ENCODE peak calls at places on chromosomes 7 and 10, in ten cellular contexts. P is KBM-7; U is activated T-cell treated with anti-CD3 and anti-CD28 coated beads for 1 hour; W is activated CD4-positive, alpha-beta T cell treated with anti-CD3 and anti-CD28 coated beads, Interleukin-2, amount 50 U/mL, for 1 hour; K is ovary; I is EH; L is neural crest cell; B is GM23248; D is stomach; J is T47D. S is an unnamed sample.
A peak's percentile ranks its signal among the peaks of the same experiment; 100 is the strongest.

GRCh38 chr7:136640977-136641376 is 227.5 kb upstream of the CHRM2 start:
- DNase-seq in P (no peak), U (no peak), W (no peak), K (no peak), I (no peak), L (no peak), B (no peak), D (no peak), J (no peak), S (no peak)

GRCh38 chr7:11573128-11573527 is 258.9 kb downstream of the THSD7A start:
- DNase-seq in P (no peak), U (no peak), W (no peak), K (no peak), I (no peak), L (no peak), B (no peak), D (no peak), J (no peak), S (no peak)

GRCh38 chr7:158538156-158538946 is 49.3 kb downstream of the PTPRN2 start:
- DNase-seq in P (no peak), U (no peak), W (no peak), K (no peak), I (no peak), L (no peak), B (no peak), D (no peak), J (no peak), S (no peak)

GRCh38 chr10:44035474-44036197 is 349.3 kb downstream of the CXCL12 start:
- DNase-seq in P (no peak), U (no peak), W (no peak), K (no peak), I (no peak), L (no peak), B (no peak), D (no peak), J (no peak), S (peak; percentile 19)

GRCh38 chr7:41880107-41880506 is 177.2 kb upstream of the INHBA start:
- DNase-seq in P (no peak), U (no peak), W (no peak), K (no peak), I (peak; percentile 99), L (no peak), B (peak; percentile 85), D (no peak), J (peak; percentile 11), S (no peak)

GRCh38 chr7:151517601-151518104 is 2.0 kb downstream of the RHEB start:
- DNase-seq in P (no peak), U (no peak), W (no peak), K (no peak), I (no peak), L (no peak), B (no peak), D (no peak), J (no peak), S (no peak)

GRCh38 chr7:112079671-112080070 is 126.5 kb downstream of the DOCK4 start:
- DNase-seq in P (no peak), U (no peak), W (no peak), K (no peak), I (no peak), L (no peak), B (peak; percentile 30), D (no peak), J (no peak), S (no peak)

GRCh38 chr7:133109816-133110215 is 27.9 kb upstream of the CHCHD3 start:
- DNase-seq in P (no peak), U (no peak), W (no peak), K (no peak), I (peak; percentile 9), L (no peak), B (no peak), D (no peak), J (no peak), S (no peak)

GRCh38 chr10:100184426-100185219 is 1.2 kb downstream of the ERLIN1 start:
- DNase-seq in P (peak; percentile 52), U (no peak), W (no peak), K (no peak), I (peak; percentile 48), L (no peak), B (peak; percentile 54), D (no peak), J (peak; percentile 42), S (no peak)

GRCh38 chr7:47153571-47153970 is 428.3 kb downstream of the TNS3 start:
- DNase-seq in P (no peak), U (no peak), W (no peak), K (peak; percentile 28), I (no peak), L (peak; percentile 3), B (no peak), D (no peak), J (no peak), S (peak; percentile 51)

GRCh38 chr10:98363188-98363587 is 51.8 kb downstream of the PYROXD2 start:
- DNase-seq in P (no peak), U (no peak), W (no peak), K (no peak), I (no peak), L (no peak), B (no peak), D (peak; percentile 36), J (peak; percentile 73), S (no peak)

GRCh38 chr10:126979311-126979710 is 74.1 kb downstream of the DOCK1 start:
- DNase-seq in P (no peak), U (no peak), W (no peak), K (no peak), I (peak; percentile 57), L (no peak), B (no peak), D (no peak), J (peak; percentile 46), S (no peak)

GRCh38 chr7:143906895-143907294 is 4.9 kb upstream of the TCAF1 start:
- DNase-seq in P (no peak), U (no peak), W (no peak), K (no peak), I (no peak), L (no peak), B (no peak), D (no peak), J (no peak), S (no peak)

GRCh38 chr10:77011823-77012566 is 625.6 kb downstream of the KCNMA1 start:
- DNase-seq in P (no peak), U (no peak), W (no peak), K (no peak), I (peak; percentile 28), L (no peak), B (peak; percentile 75), D (no peak), J (no peak), S (no peak)

GRCh38 chr7:77753173-77753572 is 45.1 kb downstream of the TMEM60 start:
- DNase-seq in P (no peak), U (no peak), W (no peak), K (no peak), I (no peak), L (no peak), B (no peak), D (no peak), J (no peak), S (no peak)

GRCh38 chr7:44151679-44152355 is 10.7 kb upstream of the MYL7 start:
- DNase-seq in P (no peak), U (no peak), W (no peak), K (no peak), I (no peak), L (no peak), B (no peak), D (no peak), J (no peak), S (peak; percentile 27)

GRCh38 chr7:83799333-83799732 is 150.4 kb upstream of the SEMA3E start:
- DNase-seq in P (peak; percentile 4), U (no peak), W (no peak), K (no peak), I (no peak), L (no peak), B (no peak), D (no peak), J (no peak), S (no peak)

GRCh38 chr7:99469381-99470065 is 3.2 kb upstream of the ZNF789 start:
- DNase-seq in P (no peak), U (no peak), W (no peak), K (no peak), I (no peak), L (no peak), B (peak; percentile 28), D (no peak), J (no peak), S (no peak)

GRCh38 chr10:60942604-60943269 is 1.2 kb downstream of the RHOBTB1 start:
- DNase-seq in P (peak; percentile 67), U (no peak), W (peak; percentile 3), K (peak; percentile 62), I (peak; percentile 49), L (no peak), B (peak; percentile 59), D (peak; percentile 37), J (peak; percentile 94), S (no peak)